ENCODE peak calls at places on chromosomes 16 and 17, in six cellular contexts. Y is AG09319, J is stomach, M is colonic mucosa, D is RWPE1, N is cardiac fibroblast. T is an unnamed sample.

GRCh38 chr17:75032896-75033294 is 13.9 kb downstream of the ATP5PD start:
- DNase-seq in D (no peak), Y (no peak), J (no peak), M (peak; percentile 38), N (peak; percentile 40), T (no peak)

GRCh38 chr17:30332057-30332542 is 1.8 kb downstream of the TMIGD1 start:
- DNase-seq in N (peak; percentile 70), J (no peak), D (no peak), Y (no peak), M (no peak), T (no peak)

GRCh38 chr17:71548540-71549190 is 572.2 kb upstream of the SOX9 start:
- DNase-seq in Y (no peak), M (no peak), D (peak; percentile 15), N (peak; percentile 3), J (no peak), T (no peak)

GRCh38 chr16:64253114-64253513 is 868.7 kb downstream of the CDH11 start:
- DNase-seq in J (no peak), N (peak; percentile 9), D (no peak), M (no peak), Y (no peak), T (no peak)

GRCh38 chr17:49013311-49014205 is 16.4 kb downstream of the IGF2BP1 start:
- DNase-seq in Y (no peak), J (no peak), N (no peak), D (no peak), M (no peak), T (no peak)

GRCh38 chr16:50037791-50038190 is 12.8 kb downstream of the CNEP1R1 start:
- DNase-seq in J (no peak), N (peak; percentile 30), D (no peak), Y (no peak), M (no peak), T (no peak)

GRCh38 chr17:36728030-36728991 is 126.9 kb downstream of the MRM1 start:
- DNase-seq in M (no peak), N (no peak), J (no peak), Y (no peak), D (no peak), T (no peak)

GRCh38 chr17:76515291-76515949 is 14.2 kb upstream of the RHBDF2 start:
- DNase-seq in J (peak; percentile 58), M (peak; percentile 62), D (no peak), Y (peak; percentile 99), N (peak; percentile 97), T (peak; percentile 93)

DNA sequence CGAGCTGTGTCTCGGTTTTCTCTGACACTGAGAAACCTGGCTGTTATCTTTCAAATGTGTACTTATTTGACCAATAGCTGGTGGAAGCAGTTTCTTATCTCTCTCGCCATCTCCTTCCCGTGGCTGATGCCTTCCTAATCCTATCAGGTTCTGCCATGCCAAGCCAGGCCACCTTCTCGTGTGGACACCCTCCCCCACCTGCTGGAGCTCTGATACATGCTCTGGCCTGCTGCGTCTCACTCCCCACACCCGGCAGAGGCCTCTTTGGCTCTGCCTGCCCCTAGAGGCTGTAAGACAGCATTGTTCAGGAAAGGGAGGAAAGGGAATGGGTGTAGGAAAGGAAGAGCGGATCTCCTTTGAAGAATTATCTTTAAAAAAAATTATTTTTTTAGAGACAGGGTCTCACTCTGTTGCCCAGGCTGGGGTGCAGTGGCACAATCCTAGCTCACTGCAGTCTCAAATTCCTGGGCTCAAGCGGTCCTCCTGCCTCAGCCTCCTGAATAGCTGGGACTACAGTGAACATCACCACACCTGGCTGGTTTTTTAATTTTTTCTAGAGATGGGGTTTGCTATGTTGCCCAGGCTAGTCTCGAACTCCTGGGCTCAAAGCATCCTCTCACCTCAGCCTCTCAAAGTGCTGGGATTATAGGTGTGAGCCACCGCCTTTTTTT is 7.5 kb upstream of the ARMC5 start:
- DNase-seq in Y (no peak), D (peak; percentile 71), M (no peak), N (peak; percentile 73), J (peak; percentile 56), T (no peak)
- TF ChIP-seq CTCF in Y (peak; percentile 66), D (peak; percentile 80), M (peak; percentile 38), N (peak; percentile 85), J (peak; percentile 24), T (peak; percentile 55)

DNA sequence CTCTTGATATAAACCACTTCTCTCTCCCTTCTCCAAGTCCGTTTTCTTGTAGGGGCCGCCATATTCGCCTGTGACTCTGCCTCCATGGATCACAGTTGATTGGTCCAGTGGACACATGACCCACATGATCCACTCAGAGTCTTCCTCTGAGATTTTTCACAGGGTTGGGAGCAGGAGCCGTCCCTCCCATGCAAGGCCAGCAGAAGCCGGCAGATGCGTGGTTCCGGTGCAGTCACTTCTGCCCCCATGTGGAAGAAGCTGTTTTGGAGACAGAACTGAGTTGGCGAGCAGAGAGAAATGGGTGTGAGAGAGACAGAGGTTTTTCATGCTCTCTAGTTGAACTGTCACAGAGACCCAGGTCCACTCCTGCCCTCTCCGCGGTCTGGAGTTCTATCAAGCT is 83.3 kb downstream of the C16orf95 start:
- DNase-seq in N (peak; percentile 72), D (no peak), J (no peak), Y (no peak), M (no peak), T (no peak)
- TF ChIP-seq CTCF in N (peak; percentile 50), D (no peak), J (no peak), Y (peak; percentile 35), M (no peak), T (no peak)

GRCh38 chr16:56729736-56730662 is at the start of gene NUP93:
- DNase-seq in Y (peak; percentile 78), D (peak; percentile 93), M (peak; percentile 94), J (peak; percentile 94), N (peak; percentile 93), T (peak; percentile 89)
- TF ChIP-seq CTCF in Y (no peak), D (no peak), M (no peak), J (no peak), N (no peak), T (no peak)

DNA sequence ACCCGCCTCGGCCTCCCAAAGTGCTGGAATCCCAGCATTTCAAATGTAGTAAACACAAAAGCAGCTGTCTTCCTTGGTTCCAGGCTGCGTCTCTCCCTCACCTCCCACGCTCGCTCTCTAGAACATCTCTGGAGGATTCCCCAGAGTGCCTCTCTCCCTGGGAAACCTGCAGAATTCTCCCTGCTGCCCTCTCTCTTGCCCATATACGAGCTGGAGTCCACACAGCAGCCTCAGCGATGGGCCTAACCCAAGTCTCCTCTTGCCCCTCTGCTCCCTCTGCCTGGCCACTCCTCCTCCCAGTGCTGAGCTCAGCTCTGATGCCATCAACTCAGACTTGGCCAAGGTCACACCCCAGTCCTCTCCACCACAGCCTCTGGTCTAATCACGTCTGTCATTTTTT is 10.6 kb downstream of the GPRC5B start:
- DNase-seq in N (no peak), D (no peak), Y (no peak), J (no peak), M (no peak), T (no peak)
- TF ChIP-seq CTCF in N (no peak), D (no peak), Y (no peak), J (no peak), M (no peak), T (no peak)

DNA sequence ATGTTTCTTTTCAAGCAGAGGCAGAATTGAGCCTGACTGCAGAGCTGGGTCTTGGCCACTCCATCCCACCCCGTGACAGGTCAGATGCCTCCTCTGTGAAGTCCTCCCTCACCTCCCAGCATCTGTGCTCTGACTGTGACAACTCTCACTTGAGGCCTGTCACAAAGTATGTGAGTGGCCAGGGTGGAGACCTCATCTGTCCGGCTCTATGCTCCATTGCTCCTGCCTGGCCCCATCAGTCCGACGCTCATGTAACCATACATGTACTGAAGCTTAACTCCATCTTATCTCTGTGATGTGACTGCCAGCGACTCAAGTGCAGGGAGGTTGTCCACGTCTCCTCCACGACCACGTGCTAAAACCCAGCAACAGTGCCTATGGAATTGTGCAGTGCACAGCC is 3.5 kb downstream of the PPL start:
- DNase-seq in N (no peak), Y (no peak), J (no peak), D (no peak), M (no peak), T (no peak)
- TF ChIP-seq CTCF in N (no peak), Y (no peak), J (no peak), D (no peak), M (no peak), T (no peak)

DNA sequence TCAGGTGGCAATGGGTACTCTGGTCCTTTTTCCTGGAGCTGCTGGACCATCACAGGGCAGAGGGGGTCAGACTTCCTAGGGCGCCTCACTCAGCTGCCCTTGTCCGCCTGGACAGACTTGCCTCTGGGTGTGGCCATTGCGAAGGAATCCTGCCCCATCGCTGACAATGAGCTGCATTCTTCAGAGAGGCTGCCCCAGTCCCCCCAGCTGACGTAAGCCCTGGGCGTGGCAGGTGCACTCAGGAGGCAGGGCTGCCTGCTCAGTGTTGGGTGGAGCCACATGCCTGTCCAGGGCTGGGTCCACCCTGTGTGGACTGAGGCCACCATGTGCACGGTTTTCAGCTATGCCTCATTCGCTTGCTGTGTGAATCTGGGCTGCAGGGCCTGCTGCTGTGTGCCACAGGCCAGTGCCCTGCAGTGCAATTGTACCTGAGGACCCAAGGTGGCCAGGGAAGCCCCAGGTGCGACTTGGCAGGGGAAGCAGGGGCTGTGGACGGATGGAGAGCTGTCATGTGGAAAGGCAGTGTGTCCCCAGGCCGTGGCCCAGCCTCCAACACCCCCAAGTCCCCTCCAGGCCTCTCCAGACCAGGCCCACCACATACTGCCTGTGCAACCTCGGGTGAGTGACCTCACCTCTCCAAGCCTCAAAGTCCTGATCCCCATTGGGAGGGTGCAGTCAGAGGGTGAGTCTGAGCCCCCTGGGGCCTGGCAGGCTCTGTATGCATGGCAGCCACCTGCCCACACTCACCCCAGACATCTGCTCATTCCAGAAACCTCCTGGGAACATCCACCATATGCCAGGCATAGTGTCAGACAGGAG is 14.0 kb upstream of the MPRIP start:
- DNase-seq in D (peak; percentile 98), M (peak; percentile 95), J (peak; percentile 92), N (peak; percentile 90), Y (no peak), T (no peak)
- TF ChIP-seq CTCF in D (no peak), M (no peak), J (no peak), N (no peak), Y (no peak), T (no peak)

GRCh38 chr17:50192873-50193274 is 8.6 kb downstream of the COL1A1 start:
- DNase-seq in Y (no peak), N (no peak), M (no peak), J (no peak), D (no peak), T (no peak)

GRCh38 chr17:50194441-50195195 is 6.8 kb downstream of the COL1A1 start:
- DNase-seq in N (no peak), D (no peak), M (no peak), J (no peak), Y (no peak), T (no peak)

GRCh38 chr17:50196036-50196435 is 5.4 kb downstream of the COL1A1 start:
- DNase-seq in J (no peak), N (no peak), D (no peak), M (no peak), Y (no peak), T (no peak)

GRCh38 chr17:50196826-50197225 is 4.6 kb downstream of the COL1A1 start:
- DNase-seq in J (no peak), Y (no peak), N (peak; percentile 91), D (no peak), M (no peak), T (no peak)

GRCh38 chr17:50195196-50195865 is 6.1 kb downstream of the COL1A1 start:
- DNase-seq in Y (no peak), M (no peak), N (peak; percentile 68), J (no peak), D (no peak), T (no peak)
- TF ChIP-seq CTCF in Y (peak; percentile 46), M (no peak), N (peak; percentile 58), J (no peak), D (no peak), T (no peak)